ENCODE peak calls at places on chromosomes 4 and X, in four cellular contexts. V, S, J and R are unnamed samples.

GRCh38 chr4:100294356-100294755 is 104.1 kb upstream of the DDIT4L start:
- DNase-seq in S (no peak), J (no peak), V (no peak), R (no peak)

GRCh38 chr4:53929955-53930798 is 134.2 kb downstream of the CHIC2 start:
- DNase-seq in S (peak), V (peak), J (peak), R (peak)

GRCh38 chr4:31461425-31461824 is 741.3 kb downstream of the PCDH7 start:
- DNase-seq in J (no peak), S (no peak), V (no peak), R (no peak)

GRCh38 chr4:121072080-121072835 is at the start of gene NDNF:
- DNase-seq in V (no peak), S (no peak), J (peak), R (no peak)

GRCh38 chr4:95547708-95548471 is 883 bp downstream of the UNC5C start:
- DNase-seq in V (no peak), S (no peak), J (no peak), R (no peak)

GRCh38 chr4:151409470-151410313 is 716 bp downstream of the FHIP1A start:
- DNase-seq in V (no peak), J (peak), S (no peak), R (no peak)

GRCh38 chr4:118400362-118400761 is 47.6 kb upstream of the PRSS12 start:
- DNase-seq in S (no peak), J (no peak), V (no peak), R (no peak)

GRCh38 chrX:12753366-12753765 is 37.8 kb upstream of the PRPS2 start:
- DNase-seq in V (no peak), S (no peak), J (no peak), R (no peak)

GRCh38 chr4:125727931-125728330 is 413.2 kb downstream of the FAT4 start:
- DNase-seq in J (no peak), V (no peak), S (no peak), R (no peak)

GRCh38 chrX:13614154-13614553 is 38.8 kb upstream of the TCEANC start:
- DNase-seq in J (no peak), S (no peak), V (no peak), R (no peak)

GRCh38 chr4:129342820-129343219 is 246.9 kb downstream of the C4orf33 start:
- DNase-seq in S (no peak), J (peak), V (no peak), R (no peak)

GRCh38 chr4:176187610-176188009 is 7.8 kb downstream of the SPATA4 start:
- DNase-seq in V (no peak), S (no peak), J (peak), R (no peak)

GRCh38 chr4:73869130-73870055 is at the start of gene CXCL1:
- DNase-seq in J (no peak), S (peak), V (no peak), R (no peak)

GRCh38 chrX:43685221-43685620 is 29.1 kb downstream of the MAOA start:
- DNase-seq in V (no peak), J (no peak), S (no peak), R (no peak)

GRCh38 chrX:38166478-38167083 is 54.1 kb downstream of the SRPX start:
- DNase-seq in S (peak), J (peak), V (no peak), R (no peak)

GRCh38 chrX:13123857-13124345 is 79.5 kb upstream of the FAM9C start:
- DNase-seq in S (no peak), V (no peak), J (peak), R (no peak)

GRCh38 chr4:152220201-152220666 is 315.7 kb downstream of the FBXW7 start:
- DNase-seq in V (no peak), J (no peak), S (no peak), R (no peak)

GRCh38 chr4:137519406-137519805 is 12.9 kb downstream of the PCDH18 start:
- DNase-seq in S (no peak), J (no peak), V (no peak), R (no peak)

GRCh38 chr4:57916479-57916878 is 806.3 kb upstream of the IGFBP7 start:
- DNase-seq in V (no peak), S (no peak), J (no peak), R (no peak)

GRCh38 chr4:144894525-144894924 is 203.5 kb downstream of the ANAPC10 start:
- DNase-seq in J (no peak), V (no peak), S (no peak), R (no peak)

GRCh38 chrX:126238220-126238619 is 72.1 kb upstream of the DCAF12L2 start:
- DNase-seq in J (no peak), S (no peak), V (no peak), R (no peak)

GRCh38 chr4:24729041-24729730 is 66.2 kb upstream of the SOD3 start:
- DNase-seq in S (no peak), V (no peak), J (no peak), R (no peak)

GRCh38 chr4:20253799-20254409 is 2.2 kb downstream of the SLIT2 start:
- DNase-seq in S (no peak), V (peak), J (no peak), R (peak)

GRCh38 chr4:5635826-5636196 is 72.5 kb downstream of the EVC2 start:
- DNase-seq in S (no peak), V (no peak), J (no peak), R (no peak)

GRCh38 chrX:30971761-30972603 is 82.9 kb upstream of the TAB3 start:
- DNase-seq in J (peak), S (peak), V (peak), R (peak)

GRCh38 chrX:100687546-100687945 is 43.5 kb downstream of the SRPX2 start:
- DNase-seq in V (peak), J (no peak), S (no peak), R (no peak)

GRCh38 chr4:152734699-152735050 is 44.9 kb downstream of the TIGD4 start:
- DNase-seq in J (no peak), V (no peak), S (no peak), R (no peak)

GRCh38 chr4:135073389-135073788 is 871.8 kb upstream of the PABPC4L start:
- DNase-seq in S (no peak), V (no peak), J (no peak), R (no peak)

GRCh38 chrX:130083107-130083490 is 27.2 kb downstream of the ELF4 start:
- DNase-seq in S (peak), J (no peak), V (no peak), R (no peak)

GRCh38 chrX:46882266-46882665 is 30.0 kb upstream of the JADE3 start:
- DNase-seq in J (no peak), V (no peak), S (no peak), R (no peak)

GRCh38 chrX:154401918-154402621 is 3.9 kb downstream of the RPL10 start:
- DNase-seq in S (no peak), V (no peak), J (no peak), R (no peak)

GRCh38 chrX:154399527-154400368 is 1.6 kb downstream of the RPL10 start:
- DNase-seq in V (no peak), J (no peak), S (no peak), R (no peak)

GRCh38 chrX:154402622-154403127 is 4.5 kb downstream of the RPL10 start:
- DNase-seq in J (no peak), S (no peak), V (no peak), R (no peak)

GRCh38 chrX:154403192-154403591 is 5.0 kb downstream of the RPL10 start:
- DNase-seq in V (no peak), J (no peak), S (no peak), R (no peak)

DNA sequence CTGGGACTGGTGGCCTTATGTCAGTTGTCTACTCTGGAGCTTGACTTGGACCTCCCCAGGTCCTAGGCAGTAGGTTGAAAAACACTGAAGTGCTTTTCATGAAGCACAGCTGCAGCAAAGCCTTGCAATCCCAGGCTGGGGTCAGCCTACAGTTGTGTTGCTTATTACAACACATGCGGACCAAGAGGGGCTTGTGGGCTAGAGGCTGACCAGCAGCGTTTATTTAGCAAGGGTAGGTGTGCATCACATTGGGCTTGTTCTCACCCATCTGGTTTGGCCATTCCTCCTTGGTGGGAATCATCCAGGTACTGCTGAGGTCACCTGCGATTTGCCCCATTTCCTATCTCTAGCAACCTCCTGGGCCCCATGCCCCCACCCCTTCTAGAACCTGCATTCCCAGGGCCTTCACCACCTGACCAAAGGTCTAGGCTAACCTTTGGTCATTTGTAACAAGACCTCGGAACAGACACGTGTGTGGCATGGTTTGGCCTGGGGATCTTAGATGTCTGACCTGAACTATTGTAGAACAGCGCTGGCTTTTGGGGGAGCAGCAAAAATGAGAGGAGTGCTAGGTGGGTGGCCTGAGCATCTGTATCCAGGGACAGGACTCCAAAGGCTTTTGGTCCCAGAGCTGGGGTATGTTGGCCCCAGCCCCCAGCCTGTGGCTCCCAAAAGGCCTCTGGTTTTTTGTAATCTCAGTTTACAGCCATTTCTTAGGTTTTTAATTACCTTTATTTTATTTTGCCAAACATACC is 3.0 kb downstream of the RPL10 start:
- DNase-seq in S (no peak), V (no peak), J (peak), R (no peak)
- TF ChIP-seq POLR2AphosphoS5 in S (peak), V (peak), J (peak), R (peak)

GRCh38 chr4:971670-972500 is 1.5 kb downstream of the DGKQ start:
- DNase-seq in J (no peak), S (no peak), V (no peak), R (no peak)

GRCh38 chr4:970854-971520 is 2.4 kb downstream of the DGKQ start:
- DNase-seq in V (no peak), J (no peak), S (no peak), R (no peak)

GRCh38 chr4:974668-975067 is 1.3 kb upstream of the DGKQ start:
- DNase-seq in J (no peak), V (no peak), S (no peak), R (no peak)

GRCh38 chr4:972651-973424 is 531 bp downstream of the DGKQ start:
- DNase-seq in S (peak), V (peak), J (no peak), R (peak)

DNA sequence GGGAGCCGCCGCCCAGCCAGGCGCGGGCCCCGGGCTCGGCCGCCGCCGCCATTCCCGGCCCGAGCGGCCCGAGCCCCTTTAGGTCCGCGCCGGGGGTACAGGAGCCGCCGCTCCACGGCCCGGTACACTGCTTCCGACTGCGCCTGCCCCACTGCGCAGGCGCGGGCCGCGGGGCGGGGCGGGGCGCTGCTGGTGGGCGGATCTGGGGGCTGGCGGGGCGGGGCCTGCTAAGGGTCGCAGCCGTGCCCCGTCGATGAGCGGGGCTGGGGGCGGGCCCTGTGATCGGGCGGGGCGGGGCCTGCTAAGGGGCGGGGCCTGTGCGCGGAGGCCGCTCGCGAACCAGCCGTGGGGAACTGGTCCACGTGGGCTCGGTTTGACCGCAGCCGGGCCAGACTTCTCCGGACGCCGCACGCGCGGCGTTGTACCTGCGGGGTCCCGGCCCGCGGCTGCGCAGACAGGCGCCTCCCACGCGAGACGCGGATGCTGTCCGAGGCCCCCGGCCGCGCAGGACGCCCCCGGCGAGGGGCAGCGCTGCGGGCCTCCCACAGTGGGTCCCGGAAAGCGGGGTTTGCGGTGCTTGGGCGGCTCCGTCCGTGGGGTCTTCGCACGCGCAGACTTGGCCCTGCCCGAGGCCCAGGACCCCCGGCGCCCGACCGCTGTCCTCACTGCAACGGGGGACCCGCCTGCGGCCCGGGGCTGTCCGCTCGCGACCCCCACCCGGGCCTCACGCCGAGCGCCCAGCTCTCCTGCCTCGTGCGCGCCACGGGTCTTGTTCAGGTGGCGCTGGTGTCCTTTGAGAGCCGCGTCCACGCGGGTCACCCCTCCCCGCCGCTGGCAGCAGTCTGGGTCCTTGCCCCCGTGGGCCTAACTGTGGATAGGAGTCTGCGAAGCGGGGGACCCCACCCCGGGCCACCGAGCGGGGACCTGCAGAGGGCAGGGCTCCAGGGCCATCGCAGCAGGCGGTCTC is at the start of gene DGKQ:
- DNase-seq in J (peak), S (peak), V (peak), R (peak)
- TF ChIP-seq POLR2A in J (no peak), S (peak), V (no peak), R (no peak)

GRCh38 chr4:186227221-186227620 is at the start of gene KLKB1:
- DNase-seq in V (no peak), J (peak), S (no peak), R (no peak)
- TF ChIP-seq TAF1 in V (no peak), J (no peak), S (no peak), R (no peak)

DNA sequence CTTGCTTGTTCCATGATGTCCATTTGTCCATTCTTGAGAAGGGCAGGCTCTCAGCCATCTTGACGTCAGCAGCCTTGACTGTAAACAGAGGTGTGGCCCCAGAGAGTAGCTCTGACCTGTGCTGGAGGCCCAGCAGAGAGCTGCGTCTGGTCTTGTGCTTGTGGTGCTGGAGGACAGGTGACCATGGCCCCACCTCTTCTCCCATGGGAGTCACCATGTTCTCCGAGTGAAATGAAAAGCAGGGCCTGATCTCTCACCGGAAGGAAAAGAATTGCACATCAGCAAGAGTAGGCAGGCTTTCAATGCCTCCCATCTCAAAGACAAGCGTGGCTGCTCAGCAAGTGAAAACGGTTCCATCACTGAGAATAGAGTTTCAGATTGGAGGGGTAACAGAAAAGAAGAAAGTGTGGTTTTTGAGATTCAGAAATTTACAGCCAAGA is 11.5 kb downstream of the PARM1 start:
- DNase-seq in V (no peak), S (no peak), J (no peak), R (no peak)
- TF ChIP-seq POLR2AphosphoS5 in V (no peak), S (no peak), J (no peak), R (no peak)

GRCh38 chr4:1578968-1579833 is 104.9 kb downstream of the FAM53A start:
- DNase-seq in V (peak), S (peak), J (no peak), R (peak)
- TF ChIP-seq POLR2A in V (no peak), S (no peak), J (no peak), R (no peak)

GRCh38 chr4:92952897-92953296 is 649.1 kb downstream of the GRID2 start:
- DNase-seq in J (no peak), V (no peak), S (no peak), R (no peak)
- TF ChIP-seq TAF1 in J (no peak), V (no peak), S (no peak), R (no peak)

DNA sequence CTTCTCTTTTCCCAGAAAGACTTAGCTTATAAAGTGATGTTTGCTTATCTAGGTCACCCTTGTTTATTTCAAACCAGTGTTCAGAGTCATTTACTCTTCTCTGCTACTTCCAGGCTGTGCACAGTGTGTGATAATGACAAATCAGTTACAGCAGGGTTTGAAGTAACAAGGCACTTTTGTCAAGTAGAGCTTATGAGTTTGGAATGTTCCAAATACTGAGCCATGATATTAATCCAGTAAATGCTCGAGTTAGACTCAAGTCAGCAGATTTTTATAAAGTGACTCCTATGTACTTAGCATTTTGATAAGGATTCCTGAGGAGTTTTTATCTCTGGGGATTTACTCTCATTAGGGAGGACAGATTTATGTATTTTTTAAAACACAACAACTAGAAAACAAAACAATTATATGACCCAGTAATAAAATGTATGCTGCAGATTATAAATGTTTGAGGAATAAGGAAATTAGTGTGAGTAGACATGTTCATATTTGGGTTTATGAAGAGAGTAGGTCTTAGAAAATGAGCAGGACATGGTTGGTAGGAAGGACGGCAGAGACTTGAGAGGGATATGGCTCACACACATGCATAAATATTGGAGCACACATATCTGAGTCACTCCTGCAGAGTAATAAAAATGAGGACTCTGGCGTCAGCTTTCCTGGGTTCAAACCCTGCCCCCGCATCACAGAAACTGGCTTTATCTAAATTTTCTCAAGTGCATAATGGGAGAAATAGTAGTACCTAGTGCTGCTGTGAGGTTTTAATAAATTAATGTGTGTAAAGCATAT is 271.1 kb downstream of the FBXO8 start:
- DNase-seq in V (no peak), J (no peak), S (no peak), R (no peak)
- TF ChIP-seq POLR2AphosphoS5 in V (no peak), J (no peak), S (no peak), R (no peak)

GRCh38 chrX:45851434-45851991 is 650.8 kb upstream of the DIPK2B start:
- DNase-seq in J (no peak), S (no peak), V (no peak), R (no peak)
- TF ChIP-seq POLR2A in J (peak), S (no peak), V (no peak), R (no peak)

DNA sequence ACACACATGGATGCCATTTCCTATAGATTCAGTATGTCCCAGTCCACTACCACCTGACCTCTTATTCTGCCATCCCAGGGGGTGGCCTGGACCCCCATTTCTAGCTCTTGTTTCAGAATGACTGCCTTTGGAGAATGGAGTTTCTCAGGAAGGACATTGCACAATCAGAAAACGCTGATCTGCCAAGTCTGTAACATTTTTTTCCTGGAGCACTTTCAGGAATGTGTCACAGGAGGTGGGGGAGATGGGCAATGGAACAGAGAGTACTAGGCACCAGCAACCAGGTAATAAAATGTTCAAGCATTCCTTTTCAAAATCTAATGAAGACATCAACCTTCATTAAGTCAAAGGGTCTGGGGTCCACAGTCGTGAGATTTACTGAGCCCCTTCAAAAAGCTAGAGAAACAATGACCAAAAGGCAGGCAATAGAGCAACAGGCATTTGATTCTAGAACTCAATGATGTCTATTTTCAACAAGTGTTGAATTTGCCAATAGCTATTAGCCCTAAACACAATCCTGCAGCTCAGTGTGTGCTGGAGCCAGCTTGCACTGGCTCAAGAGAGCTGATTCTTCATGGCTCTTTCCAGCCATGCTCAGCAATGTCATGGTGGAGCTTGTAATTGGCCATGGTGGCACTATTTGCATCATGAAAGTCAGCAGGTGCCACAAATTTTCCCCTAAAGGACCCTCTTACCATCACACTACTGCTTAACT is 87.1 kb downstream of the KDR start:
- DNase-seq in V (no peak), J (no peak), S (no peak), R (no peak)
- TF ChIP-seq TAF1 in V (no peak), J (no peak), S (no peak), R (no peak)